ENCODE peak calls at places on chromosomes 16 and 17, in six cellular contexts. N is astrocyte, M is uterus, P is foreskin fibroblast, W is aorta, R is cardiac muscle cell. T is an unnamed sample.

GRCh38 chr17:49051269-49051668 is 54.1 kb downstream of the IGF2BP1 start:
- DNase-seq in N (no peak), M (no peak), P (no peak), W (no peak), R (no peak), T (no peak)

GRCh38 chr17:39062846-39063680 is 88.4 kb downstream of the PLXDC1 start:
- DNase-seq in N (peak), M (no peak), P (no peak), W (peak), R (no peak), T (no peak)

GRCh38 chr17:29625037-29625750 is 2.5 kb upstream of the CORO6 start:
- DNase-seq in N (peak), M (no peak), P (no peak), W (no peak), R (no peak), T (peak)

GRCh38 chr17:62562656-62563055 is 64.8 kb upstream of the MRC2 start:
- DNase-seq in N (peak), M (no peak), P (peak), W (no peak), R (no peak), T (no peak)

GRCh38 chr17:2040942-2041560 is 771 bp upstream of the OVCA2 start:
- DNase-seq in N (no peak), M (no peak), P (no peak), W (no peak), R (no peak), T (no peak)

GRCh38 chr16:9954181-9954580 is 228.0 kb downstream of the GRIN2A start:
- DNase-seq in N (no peak), M (no peak), P (no peak), W (no peak), R (no peak), T (no peak)

GRCh38 chr17:394718-395095 is 42.1 kb upstream of the RPH3AL start:
- DNase-seq in N (no peak), M (no peak), P (no peak), W (peak), R (no peak), T (no peak)

GRCh38 chr17:5892897-5893656 is 177.1 kb upstream of the WSCD1 start:
- DNase-seq in N (no peak), M (no peak), P (no peak), W (no peak), R (no peak), T (no peak)

GRCh38 chr16:53872248-53873221 is 168.6 kb downstream of the FTO start:
- DNase-seq in N (peak), M (no peak), P (peak), W (no peak), R (no peak), T (no peak)

GRCh38 chr16:15650698-15651161 is 685 bp downstream of the NDE1 start:
- DNase-seq in N (no peak), M (peak), P (no peak), W (peak), R (peak), T (peak)

GRCh38 chr16:3640632-3641501 is 13.6 kb upstream of the DNASE1 start:
- DNase-seq in N (no peak), M (no peak), P (no peak), W (peak), R (no peak), T (no peak)

GRCh38 chr16:73949574-73950348 is 346.9 kb upstream of the PSMD7 start:
- DNase-seq in N (peak), M (peak), P (peak), W (no peak), R (no peak), T (no peak)

GRCh38 chr16:67800252-67801046 is 5.9 kb downstream of the RANBP10 start:
- DNase-seq in N (no peak), M (no peak), P (peak), W (no peak), R (no peak), T (no peak)

GRCh38 chr16:19126300-19126699 is 12.5 kb downstream of the ITPRIPL2 start:
- DNase-seq in N (no peak), M (no peak), P (no peak), W (no peak), R (no peak), T (no peak)

GRCh38 chr17:43844241-43844640 is 2.7 kb upstream of the CD300LG start:
- DNase-seq in N (no peak), M (no peak), P (no peak), W (peak), R (no peak), T (no peak)

GRCh38 chr16:977096-977701 is 4.4 kb upstream of the SOX8 start:
- DNase-seq in N (no peak), M (no peak), P (no peak), W (peak), R (no peak), T (peak)

GRCh38 chr17:20196314-20196713 is 187.2 kb downstream of the SPECC1 start:
- DNase-seq in N (no peak), M (no peak), P (no peak), W (no peak), R (no peak), T (no peak)

GRCh38 chr17:12659500-12659899 is 6.2 kb upstream of the MYOCD start:
- DNase-seq in N (peak), M (peak), P (no peak), W (no peak), R (no peak), T (no peak)

GRCh38 chr16:56691885-56692284 is 9.6 kb downstream of the MT1X start:
- DNase-seq in N (peak), M (no peak), P (no peak), W (no peak), R (peak), T (no peak)

GRCh38 chr16:69179255-69180010 is 7.5 kb upstream of the SNTB2 start:
- DNase-seq in N (peak), M (peak), P (peak), W (no peak), R (peak), T (peak)

GRCh38 chr17:29178750-29179231 is 1.4 kb downstream of the MYO18A start:
- DNase-seq in N (no peak), M (no peak), P (no peak), W (no peak), R (no peak), T (peak)

GRCh38 chr17:29559640-29560039 is 7.2 kb downstream of the ABHD15 start:
- DNase-seq in N (no peak), M (no peak), P (no peak), W (no peak), R (no peak), T (no peak)

GRCh38 chr17:10699861-10700260 is 2.5 kb downstream of the ADPRM start:
- DNase-seq in N (no peak), M (no peak), P (no peak), W (no peak), R (no peak), T (no peak)

GRCh38 chr17:30278032-30278431 is 13.7 kb downstream of the BLMH start:
- DNase-seq in N (no peak), M (no peak), P (no peak), W (no peak), R (peak), T (peak)

GRCh38 chr17:80774643-80775281 is 216.9 kb upstream of the CHMP6 start:
- DNase-seq in N (no peak), M (no peak), P (no peak), W (no peak), R (no peak), T (no peak)

GRCh38 chr16:2686912-2687507 is 4.7 kb downstream of the KCTD5 start:
- DNase-seq in N (no peak), M (no peak), P (no peak), W (peak), R (no peak), T (no peak)

GRCh38 chr16:8812162-8812843 is 14.7 kb downstream of the PMM2 start:
- DNase-seq in N (no peak), M (no peak), P (no peak), W (no peak), R (no peak), T (no peak)

GRCh38 chr17:7217113-7217987 is 2.3 kb downstream of the DLG4 start:
- DNase-seq in N (peak), M (peak), P (peak), W (no peak), R (peak), T (peak)

GRCh38 chr17:44382917-44383316 is 6.5 kb downstream of the ITGA2B start:
- DNase-seq in N (no peak), M (no peak), P (no peak), W (peak), R (no peak), T (no peak)

GRCh38 chr16:73956592-73957495 is 339.8 kb upstream of the PSMD7 start:
- DNase-seq in N (peak), M (peak), P (peak), W (no peak), R (peak), T (peak)

GRCh38 chr17:16040710-16041251 is 41.2 kb downstream of the TTC19 start:
- DNase-seq in N (peak), M (peak), P (peak), W (no peak), R (no peak), T (peak)

GRCh38 chr16:11203111-11203623 is 52.8 kb downstream of the SOCS1 start:
- DNase-seq in N (no peak), M (no peak), P (no peak), W (no peak), R (no peak), T (no peak)

GRCh38 chr17:28970879-28971278 is 19.6 kb upstream of the PHF12 start:
- DNase-seq in N (no peak), M (no peak), P (no peak), W (no peak), R (no peak), T (peak)

GRCh38 chr16:49470550-49470949 is 96.9 kb downstream of the C16orf78 start:
- DNase-seq in N (no peak), M (peak), P (no peak), W (no peak), R (no peak), T (no peak)

GRCh38 chr17:78227455-78227916 is 3.9 kb upstream of the TMEM235 start:
- DNase-seq in N (peak), M (no peak), P (no peak), W (no peak), R (no peak), T (no peak)

GRCh38 chr16:11372073-11372923 is 27.0 kb downstream of the RMI2 start:
- DNase-seq in N (no peak), M (no peak), P (no peak), W (peak), R (no peak), T (no peak)

GRCh38 chr17:27502526-27503324 is 46.5 kb downstream of the KSR1 start:
- DNase-seq in N (peak), M (no peak), P (peak), W (peak), R (no peak), T (no peak)

GRCh38 chr16:81575307-81575706 is 130.7 kb downstream of the CMIP start:
- DNase-seq in N (no peak), M (no peak), P (no peak), W (no peak), R (no peak), T (no peak)